ENCODE peak calls at places on chromosomes 6 and 20, in four cellular contexts. R is A549, B is K562, O is HepG2. W is an unnamed sample.

GRCh38 chr6:107729098-107729497 is 95.0 kb downstream of the SCML4 start:
- DNase-seq in R (no peak), O (no peak), B (peak), W (no peak)

GRCh38 chr6:40020166-40020565 is 85.9 kb upstream of the MOCS1 start:
- DNase-seq in B (no peak), O (no peak), R (no peak), W (no peak)

GRCh38 chr20:63457737-63458136 is 14.7 kb downstream of the KCNQ2 start:
- DNase-seq in B (no peak), O (no peak), R (peak), W (no peak)

GRCh38 chr6:6235786-6236185 is 84.7 kb downstream of the F13A1 start:
- DNase-seq in R (no peak), O (no peak), B (no peak), W (no peak)

GRCh38 chr6:108565091-108565766 is 4.5 kb downstream of the FOXO3 start:
- DNase-seq in B (peak), O (no peak), R (no peak), W (no peak)

GRCh38 chr6:3208096-3208774 is 19.2 kb downstream of the TUBB2B start:
- DNase-seq in R (no peak), O (no peak), B (peak), W (peak)

GRCh38 chr20:47118641-47119040 is 224.0 kb downstream of the EYA2 start:
- DNase-seq in R (no peak), O (no peak), B (no peak), W (peak)

GRCh38 chr6:22099241-22099640 is 197.6 kb downstream of the PRL start:
- DNase-seq in O (no peak), R (no peak), B (no peak), W (no peak)

GRCh38 chr20:59948828-59949720 is 8.9 kb downstream of the FAM217B start:
- DNase-seq in B (peak), O (peak), R (peak), W (peak)

GRCh38 chr20:40676466-40676865 is 12.6 kb downstream of the MAFB start:
- DNase-seq in O (no peak), B (no peak), R (no peak), W (no peak)

GRCh38 chr6:107154131-107154906 is 39.0 kb upstream of the BEND3 start:
- DNase-seq in R (no peak), O (peak), B (no peak), W (no peak)

GRCh38 chr20:54021446-54022235 is 48.8 kb downstream of the BCAS1 start:
- DNase-seq in B (no peak), R (no peak), O (no peak), W (no peak)

GRCh38 chr6:134732761-134733160 is 217.1 kb downstream of the ALDH8A1 start:
- DNase-seq in R (no peak), B (no peak), O (no peak), W (peak)

GRCh38 chr6:143755301-143755744 is 77.6 kb downstream of the PHACTR2 start:
- DNase-seq in B (no peak), O (no peak), R (peak), W (peak)

GRCh38 chr6:76230711-76231110 is 158.2 kb upstream of the IMPG1 start:
- DNase-seq in B (no peak), O (peak), R (peak), W (no peak)

DNA sequence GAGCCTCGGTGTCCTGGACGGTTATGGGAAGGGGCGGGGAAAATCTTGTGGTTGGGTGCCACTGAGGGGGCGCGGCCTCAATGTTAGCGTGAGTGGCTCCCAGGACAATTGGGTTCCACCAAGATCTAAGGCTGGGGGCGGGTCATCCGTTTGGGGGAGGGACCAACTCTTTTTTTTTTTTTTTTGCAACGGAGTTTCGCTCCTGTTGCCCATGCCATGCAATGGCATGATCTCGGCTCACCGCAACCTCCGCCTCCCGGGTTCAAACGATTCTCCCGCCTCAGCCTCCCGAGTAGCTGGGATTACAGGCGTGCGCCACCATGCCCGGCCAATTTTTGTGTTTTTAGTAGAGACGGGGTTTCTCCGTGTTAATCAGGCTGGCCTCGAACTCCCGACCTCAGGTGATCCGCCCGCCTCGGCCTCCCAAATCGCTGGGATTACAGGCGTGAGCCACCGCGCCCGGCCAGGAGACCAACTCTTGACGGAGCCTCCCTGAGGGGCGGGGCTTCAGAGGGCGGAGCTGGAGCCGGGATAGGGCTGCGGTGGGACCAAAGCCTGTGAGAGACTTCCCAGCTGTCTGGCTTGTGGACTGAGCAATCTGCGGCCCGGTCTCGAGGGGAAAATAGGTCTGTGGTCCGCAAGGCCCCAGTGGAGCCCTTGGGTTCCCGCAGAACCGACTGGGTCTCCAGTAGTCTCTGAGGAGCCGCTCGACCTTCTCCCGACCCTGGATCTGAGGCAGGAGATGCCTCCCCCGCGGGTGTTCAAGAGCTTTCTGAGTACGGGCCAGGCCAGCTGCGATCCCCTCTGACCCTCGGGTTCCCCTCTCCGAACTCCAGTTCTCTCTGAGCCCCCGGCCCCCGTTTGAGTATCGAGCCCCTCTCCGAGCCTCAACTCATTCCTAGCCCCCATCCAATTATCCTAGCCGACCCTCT is 1.1 kb downstream of the SPAG4 start:
- DNase-seq in R (peak), O (peak), B (peak), W (peak)
- TF ChIP-seq MAZ in R (no peak), O (no peak), B (peak), W (peak)

GRCh38 chr20:48521121-48521520 is 306.7 kb downstream of the PREX1 start:
- DNase-seq in R (no peak), O (no peak), B (no peak), W (no peak)
- TF ChIP-seq MAZ in R (no peak), O (no peak), B (no peak), W (no peak)

DNA sequence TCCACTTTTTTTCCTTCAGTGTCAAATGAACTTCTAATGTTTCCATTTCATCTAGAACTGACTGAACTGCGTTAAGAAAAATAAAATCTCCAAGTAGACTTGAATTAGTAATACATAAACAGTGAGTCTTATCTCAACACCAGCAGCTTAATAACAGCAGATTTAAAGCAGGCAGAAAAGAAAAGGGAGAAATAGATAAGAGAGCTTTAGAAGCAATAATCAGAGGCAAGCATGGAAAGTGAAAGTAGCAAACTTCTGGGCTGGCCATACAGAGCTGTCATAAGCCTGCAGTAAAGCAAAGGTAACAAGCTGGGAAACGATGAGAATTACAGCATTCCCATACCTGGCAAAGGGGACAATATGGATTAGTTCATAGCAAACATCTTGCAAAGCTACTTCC is 16.9 kb upstream of the ANGPT4 start:
- DNase-seq in O (no peak), B (no peak), R (no peak), W (no peak)
- TF ChIP-seq MAZ in O (no peak), B (no peak), R (no peak), W (no peak)

GRCh38 chr20:3744037-3744436 is 11.6 kb downstream of the HSPA12B start:
- DNase-seq in O (no peak), B (no peak), R (no peak), W (no peak)

GRCh38 chr20:3747471-3747870 is 15.0 kb downstream of the HSPA12B start:
- DNase-seq in O (no peak), B (no peak), R (no peak), W (no peak)

GRCh38 chr20:3745686-3746173 is 13.2 kb downstream of the HSPA12B start:
- DNase-seq in O (no peak), B (no peak), R (no peak), W (no peak)

GRCh38 chr20:3743251-3743650 is 10.8 kb downstream of the HSPA12B start:
- DNase-seq in R (no peak), O (no peak), B (no peak), W (no peak)

GRCh38 chr20:3744806-3745685 is 12.6 kb downstream of the HSPA12B start:
- DNase-seq in B (peak), R (peak), O (peak), W (no peak)
- TF ChIP-seq MAZ in B (no peak), R (no peak), O (no peak), W (no peak)

GRCh38 chr20:49602370-49603208 is 34.7 kb upstream of the PTGIS start:
- DNase-seq in O (no peak), R (no peak), B (no peak), W (peak)

GRCh38 chr20:49599746-49600113 is 31.8 kb upstream of the PTGIS start:
- DNase-seq in O (no peak), R (no peak), B (no peak), W (no peak)

GRCh38 chr20:49597825-49598395 is 30.0 kb upstream of the PTGIS start:
- DNase-seq in B (no peak), R (no peak), O (no peak), W (no peak)

GRCh38 chr20:49603209-49603627 is 35.3 kb upstream of the PTGIS start:
- DNase-seq in O (peak), R (peak), B (no peak), W (peak)

DNA sequence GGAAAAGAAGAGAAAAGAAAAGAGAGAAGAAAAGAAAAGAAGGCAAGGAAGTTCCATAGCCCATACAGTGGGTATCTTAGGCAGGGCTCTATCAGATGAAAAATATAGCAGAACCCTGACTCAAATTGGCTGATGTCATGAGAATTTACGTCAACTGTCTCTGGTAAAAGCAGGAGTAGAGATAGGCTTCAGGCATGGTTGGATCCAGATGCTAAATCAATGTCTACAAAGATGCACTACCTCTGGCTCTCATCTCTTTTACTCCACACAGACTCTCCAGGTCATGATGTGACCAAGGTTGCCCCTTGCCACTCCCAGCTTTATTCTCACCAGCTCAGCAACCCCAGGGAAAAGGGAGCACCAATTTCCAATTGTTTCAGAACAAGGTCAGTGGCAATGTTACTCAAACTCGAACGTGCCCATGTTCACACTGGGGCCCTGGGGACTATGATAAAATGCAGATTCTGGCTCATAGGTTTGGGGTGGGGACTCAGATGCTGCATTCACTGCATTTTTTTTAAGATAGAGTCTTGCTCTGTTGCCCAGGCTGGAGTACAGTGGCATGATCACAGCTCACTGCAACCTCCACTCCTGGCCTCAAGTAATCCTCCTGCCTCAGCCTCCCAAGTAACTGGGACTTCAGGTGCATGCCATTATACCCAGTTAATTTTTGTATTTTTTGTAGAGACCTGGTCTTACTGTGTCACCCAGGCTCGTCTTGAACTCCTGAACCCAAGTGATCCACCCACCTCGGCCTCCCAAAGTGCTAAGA is 33.4 kb upstream of the PTGIS start:
- DNase-seq in B (no peak), R (no peak), O (no peak), W (no peak)
- TF ChIP-seq MAZ in B (no peak), R (no peak), O (no peak), W (no peak)

GRCh38 chr6:41781302-41781711 is 725 bp downstream of the PRICKLE4 start:
- DNase-seq in B (no peak), R (no peak), O (no peak), W (no peak)
- TF ChIP-seq MAZ in B (no peak), R (no peak), O (no peak), W (no peak)

DNA sequence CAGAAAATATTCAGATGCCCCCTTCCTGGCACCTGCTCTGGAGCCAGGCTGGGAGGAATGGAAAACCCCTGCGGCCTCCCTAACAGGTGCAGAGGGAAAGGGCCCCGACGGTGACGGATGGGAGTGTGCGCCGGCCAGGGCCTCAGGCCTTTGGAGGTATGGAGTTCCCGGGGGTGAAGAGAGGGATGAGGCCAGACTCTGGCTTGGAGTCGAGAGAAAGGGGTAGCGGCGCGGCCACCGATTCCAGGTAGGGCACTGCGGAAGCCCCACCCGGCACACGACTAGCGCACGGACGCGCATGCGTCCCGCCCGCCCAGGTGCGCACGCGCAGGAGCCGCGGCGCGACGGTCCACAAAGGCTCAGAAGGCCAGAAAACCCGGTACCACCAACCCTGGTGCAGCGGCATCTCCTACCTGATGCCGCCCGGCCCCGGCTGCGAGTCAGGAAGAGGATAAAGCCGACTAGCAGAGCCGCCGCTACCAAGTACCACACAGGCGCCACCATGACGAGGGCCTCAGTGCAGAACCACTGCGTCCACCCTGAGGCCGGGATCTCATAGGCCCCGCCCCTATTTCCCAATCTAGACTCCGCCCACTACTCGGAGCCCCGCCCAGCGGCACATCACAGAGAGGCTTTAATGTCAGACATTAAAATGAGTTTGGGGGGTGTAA is at the start of gene DDRGK1:
- DNase-seq in B (peak), R (peak), O (peak), W (peak)
- TF ChIP-seq MAZ in B (peak), R (no peak), O (peak), W (no peak)

GRCh38 chr6:84224251-84224650 is 3.2 kb downstream of the CEP162 start:
- DNase-seq in O (no peak), R (no peak), B (no peak), W (no peak)
- TF ChIP-seq MAZ in O (no peak), R (no peak), B (no peak), W (no peak)

W was measured in IMR-90.